ENCODE peak calls at places on chromosomes 2 and 18, in six cellular contexts. K is astrocyte, J is brain microvascular endothelial cell, Z is WERI-Rb-1, W is IMR-90, E is psoas muscle. A is an unnamed sample. For H3K27me3, the result is how much of the 10 kb centered on the place peaks cover.

GRCh38 chr2:217913415-217913814 is 89.4 kb downstream of the TNS1 start:
- DNase-seq in K (no peak), J (no peak), Z (no peak), W (no peak), E (peak), A (no peak)

GRCh38 chr2:182318466-182319309 is 108.1 kb downstream of the PDE1A start:
- DNase-seq in K (peak), J (no peak), Z (no peak), W (peak), E (no peak), A (peak)

GRCh38 chr2:98502556-98503335 is 58.1 kb downstream of the INPP4A start:
- DNase-seq in K (peak), J (peak), Z (no peak), W (peak), E (no peak), A (peak)

GRCh38 chr2:26305575-26305974 is 40.4 kb upstream of the SELENOI start:
- DNase-seq in K (no peak), J (no peak), Z (no peak), W (no peak), E (no peak), A (no peak)

GRCh38 chr2:207635468-207636200 is 10.4 kb upstream of the METTL21A start:
- DNase-seq in K (peak), J (peak), Z (no peak), W (peak), E (no peak), A (no peak)

GRCh38 chr2:238108423-238109201 is 8.5 kb downstream of the ESPNL start:
- DNase-seq in K (no peak), J (no peak), Z (peak), W (no peak), E (peak), A (no peak)

GRCh38 chr18:65751145-65752085 is 603 bp downstream of the CDH7 start:
- DNase-seq in K (peak), J (no peak), Z (peak), W (no peak), E (peak), A (no peak)

GRCh38 chr2:149538138-149538833 is 49.3 kb downstream of the MMADHC start:
- DNase-seq in K (peak), J (no peak), Z (no peak), W (no peak), E (no peak), A (no peak)

GRCh38 chr2:66113988-66114625 is 320.8 kb upstream of the MEIS1 start:
- DNase-seq in K (no peak), J (no peak), Z (no peak), W (no peak), E (no peak), A (no peak)

GRCh38 chr18:68703326-68703725 is 11.6 kb downstream of the TMX3 start:
- DNase-seq in K (no peak), J (no peak), Z (no peak), W (no peak), E (no peak), A (peak)

GRCh38 chr18:78892721-78893120 is 86.9 kb upstream of the SALL3 start:
- DNase-seq in K (no peak), J (no peak), Z (no peak), W (no peak), E (no peak), A (no peak)

GRCh38 chr18:34595673-34596072 is 114.4 kb upstream of the DTNA start:
- DNase-seq in K (peak), J (peak), Z (peak), W (peak), E (no peak), A (peak)

GRCh38 chr2:233075966-233076339 is 15.8 kb downstream of the INPP5D start:
- DNase-seq in K (no peak), J (no peak), Z (no peak), W (no peak), E (no peak), A (peak)

GRCh38 chr2:236088368-236089057 is 79.7 kb downstream of the GBX2 start:
- DNase-seq in K (no peak), J (no peak), Z (no peak), W (peak), E (no peak), A (no peak)

GRCh38 chr2:48946444-48947048 is 191.0 kb upstream of the LHCGR start:
- DNase-seq in K (peak), J (peak), Z (peak), W (peak), E (no peak), A (peak)

GRCh38 chr2:46913471-46914381 is 1.9 kb downstream of the MCFD2 start:
- DNase-seq in K (peak), J (peak), Z (peak), W (peak), E (peak), A (peak)

GRCh38 chr18:69636529-69637301 is 236.0 kb downstream of the DOK6 start:
- DNase-seq in K (no peak), J (no peak), Z (peak), W (no peak), E (no peak), A (peak)

GRCh38 chr2:69366-70344 is 23.4 kb upstream of the FAM110C start:
- DNase-seq in K (no peak), J (no peak), Z (no peak), W (no peak), E (no peak), A (no peak)

GRCh38 chr2:233684640-233685039 is 2.9 kb downstream of the UGT1A7 start:
- DNase-seq in K (no peak), J (no peak), Z (no peak), W (no peak), E (no peak), A (no peak)

GRCh38 chr2:54570321-54570881 is 114.3 kb downstream of the SPTBN1 start:
- DNase-seq in K (peak), J (no peak), Z (no peak), W (no peak), E (no peak), A (no peak)

GRCh38 chr2:119723121-119723635 is 36.5 kb upstream of the PTPN4 start:
- DNase-seq in K (peak), J (no peak), Z (no peak), W (no peak), E (no peak), A (no peak)

GRCh38 chr2:140504596-140504995 is 1626.2 kb downstream of the LRP1B start:
- DNase-seq in K (peak), J (no peak), Z (no peak), W (no peak), E (no peak), A (no peak)

GRCh38 chr2:133906926-133907325 is 338.7 kb upstream of the NCKAP5 start:
- DNase-seq in K (no peak), J (no peak), Z (no peak), W (no peak), E (no peak), A (no peak)

GRCh38 chr2:105744909-105745853 is at the start of gene NCK2:
- DNase-seq in K (no peak), J (no peak), Z (peak), W (peak), E (peak), A (peak)

GRCh38 chr2:111665551-111666116 is 218.4 kb downstream of the ANAPC1 start:
- DNase-seq in K (no peak), J (no peak), Z (no peak), W (no peak), E (no peak), A (no peak)

GRCh38 chr18:71028285-71028762 is 739.5 kb downstream of the SOCS6 start:
- DNase-seq in K (no peak), J (no peak), Z (no peak), W (no peak), E (peak), A (no peak)

GRCh38 chr2:183868707-183869106 is 729.6 kb upstream of the ZNF804A start:
- DNase-seq in K (peak), J (peak), Z (no peak), W (no peak), E (no peak), A (no peak)

GRCh38 chr2:196275646-196276352 is 104.4 kb upstream of the STK17B start:
- DNase-seq in K (peak), J (peak), Z (no peak), W (peak), E (no peak), A (no peak)

GRCh38 chr18:70295633-70296188 is 6.9 kb downstream of the SOCS6 start:
- DNase-seq in K (no peak), J (no peak), Z (no peak), W (peak), E (no peak), A (no peak)

GRCh38 chr2:133415210-133415876 is 152.9 kb downstream of the NCKAP5 start:
- DNase-seq in K (peak), J (no peak), Z (no peak), W (no peak), E (no peak), A (no peak)

GRCh38 chr18:44805643-44806042 is 125.0 kb downstream of the SETBP1 start:
- DNase-seq in K (no peak), J (no peak), Z (no peak), W (no peak), E (no peak), A (no peak)

GRCh38 chr2:143152219-143152618 is 23.0 kb downstream of the ARHGAP15 start:
- DNase-seq in K (no peak), J (no peak), Z (no peak), W (no peak), E (no peak), A (no peak)

GRCh38 chr2:144519934-144520717 is at the start of gene ZEB2:
- DNase-seq in K (peak), J (peak), Z (peak), W (peak), E (peak), A (peak)

GRCh38 chr2:75788925-75789324 is 78.2 kb upstream of the GCFC2 start:
- DNase-seq in K (peak), J (peak), Z (no peak), W (no peak), E (no peak), A (no peak)

GRCh38 chr18:58354051-58354450 is 274.8 kb downstream of the ALPK2 start:
- DNase-seq in K (peak), J (no peak), Z (no peak), W (no peak), E (no peak), A (no peak)

GRCh38 chr2:219358170-219359075 is 25.9 kb upstream of the RESP18 start:
- DNase-seq in K (no peak), J (no peak), Z (no peak), W (no peak), E (no peak), A (no peak)

DNA sequence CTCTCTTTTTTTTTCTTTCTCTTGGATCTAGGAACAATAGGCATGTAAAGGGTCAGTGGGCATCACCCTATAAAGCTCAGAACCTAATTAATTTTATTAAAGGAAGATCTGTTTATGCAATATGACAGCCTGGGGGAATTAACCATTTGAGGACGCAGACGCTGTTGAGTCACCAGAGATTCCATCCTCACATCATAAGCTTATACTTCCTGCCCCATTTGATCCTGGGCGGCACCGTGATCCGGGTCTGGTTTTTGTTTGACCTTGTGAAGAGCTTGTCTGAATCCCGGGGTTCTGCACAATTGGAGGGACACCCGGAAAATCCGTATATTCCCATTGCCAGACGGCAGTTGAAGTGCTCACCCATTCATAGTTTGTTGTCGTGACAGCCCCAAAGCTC is 16.8 kb upstream of the BCL11A start:
- DNase-seq in K (no peak), J (no peak), Z (peak), W (no peak), E (no peak), A (no peak)
- H3K27me3 ChIP-seq in K (half or more), J (under half), Z (under half), W (under half), E (half or more), A (under half)

GRCh38 chr2:45007356-45007755 is 1.9 kb downstream of the SIX2 start:
- DNase-seq in K (no peak), J (no peak), Z (no peak), W (no peak), E (no peak), A (no peak)
- H3K27me3 ChIP-seq in K (half or more), J (under half), Z (under half), W (half or more), E (under half), A (half or more)

DNA sequence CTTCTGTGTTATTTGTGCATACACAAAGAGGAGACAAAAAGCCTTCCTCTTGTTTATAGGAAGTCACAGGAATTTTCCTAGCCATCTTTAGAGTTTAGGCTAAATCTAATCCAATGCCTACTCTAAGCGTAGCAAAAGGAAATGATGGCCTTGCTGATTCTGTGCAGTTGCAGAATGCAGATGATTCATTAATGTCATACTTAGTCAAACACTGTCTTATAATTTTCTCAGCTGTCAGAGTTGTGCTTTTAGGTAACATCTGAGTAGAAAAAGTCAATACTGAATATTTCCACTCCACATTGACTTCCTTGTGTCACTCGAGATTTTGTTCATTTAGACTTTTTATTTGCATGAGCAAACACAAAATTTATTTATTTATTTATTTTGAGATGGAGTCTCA is 157.9 kb upstream of the FOSL2 start:
- DNase-seq in K (no peak), J (no peak), Z (no peak), W (no peak), E (no peak), A (no peak)
- H3K27me3 ChIP-seq in K (under half), J (under half), Z (under half), W (under half), E (under half), A (under half)

GRCh38 chr18:64044616-64045015 is 74.7 kb downstream of the SERPINB8 start:
- DNase-seq in K (no peak), J (no peak), Z (no peak), W (no peak), E (no peak), A (no peak)
- H3K27me3 ChIP-seq in K (under half), J (under half), Z (under half), W (under half), E (under half), A (under half)

GRCh38 chr2:10985901-10986535 is 74.3 kb downstream of the KCNF1 start:
- DNase-seq in K (no peak), J (no peak), Z (no peak), W (no peak), E (no peak), A (no peak)
- H3K27me3 ChIP-seq in K (under half), J (under half), Z (under half), W (under half), E (under half), A (under half)